ENCODE peak calls at places on chromosomes 7 and 10, in ten cellular contexts. J is brain microvascular endothelial cell, T is colonic mucosa, L is GM23338, A is IMR-90, U is PC-9, B is GM13977, D is cardiac fibroblast, Y is neural crest cell, R is nephron progenitor cell. Q is an unnamed sample.

GRCh38 chr7:29332875-29333482 is 138.4 kb downstream of the CHN2 start:
- DNase-seq in J (no peak), T (no peak), L (no peak), A (no peak), U (no peak), B (no peak), D (no peak), Y (no peak), R (no peak), Q (no peak)

GRCh38 chr10:70774810-70775678 is 10.1 kb downstream of the TBATA start:
- DNase-seq in J (no peak), T (peak; percentile 37), L (no peak), A (no peak), U (no peak), B (no peak), D (no peak), Y (no peak), R (no peak), Q (no peak)

GRCh38 chr10:63542835-63543575 is 21.8 kb downstream of the REEP3 start:
- DNase-seq in J (no peak), T (no peak), L (no peak), A (peak; percentile 35), U (no peak), B (no peak), D (peak; percentile 61), Y (no peak), R (no peak), Q (no peak)

GRCh38 chr7:95493247-95493646 is 7.5 kb downstream of the ASB4 start:
- DNase-seq in J (peak; percentile 63), T (no peak), L (no peak), A (peak; percentile 35), U (no peak), B (no peak), D (peak; percentile 59), Y (no peak), R (no peak), Q (no peak)

GRCh38 chr7:1922870-1923236 is 252.8 kb downstream of the ELFN1 start:
- DNase-seq in J (no peak), T (no peak), L (no peak), A (no peak), U (no peak), B (no peak), D (no peak), Y (no peak), R (no peak), Q (no peak)

GRCh38 chr10:99926925-99927718 is 82.6 kb downstream of the DNMBP start:
- DNase-seq in J (peak; percentile 62), T (peak; percentile 86), L (no peak), A (peak; percentile 66), U (peak; percentile 65), B (no peak), D (peak; percentile 69), Y (no peak), R (no peak), Q (no peak)

GRCh38 chr10:117419921-117420320 is 44.7 kb upstream of the PDZD8 start:
- DNase-seq in J (no peak), T (no peak), L (no peak), A (no peak), U (peak; percentile 64), B (no peak), D (peak; percentile 12), Y (no peak), R (no peak), Q (no peak)

GRCh38 chr10:103618575-103619423 is 125.3 kb downstream of the NEURL1 start:
- DNase-seq in J (no peak), T (peak; percentile 56), L (no peak), A (no peak), U (no peak), B (no peak), D (peak; percentile 74), Y (no peak), R (no peak), Q (no peak)

GRCh38 chr10:74871595-74872382 is 45.4 kb downstream of the KAT6B start:
- DNase-seq in J (no peak), T (peak; percentile 40), L (no peak), A (no peak), U (peak; percentile 41), B (peak; percentile 50), D (no peak), Y (no peak), R (no peak), Q (no peak)

GRCh38 chr7:24255139-24255538 is 28.9 kb upstream of the NPY start:
- DNase-seq in J (no peak), T (no peak), L (no peak), A (no peak), U (no peak), B (no peak), D (no peak), Y (no peak), R (no peak), Q (no peak)

GRCh38 chr10:81724431-81724830 is 150.6 kb upstream of the NRG3 start:
- DNase-seq in J (no peak), T (no peak), L (no peak), A (no peak), U (no peak), B (no peak), D (no peak), Y (no peak), R (no peak), Q (no peak)

GRCh38 chr10:98790817-98791216 is 344.1 kb upstream of the HPS1 start:
- DNase-seq in J (no peak), T (no peak), L (peak; percentile 30), A (peak; percentile 12), U (no peak), B (peak; percentile 23), D (peak; percentile 5), Y (no peak), R (no peak), Q (no peak)

GRCh38 chr10:94677691-94678090 is 5.8 kb upstream of the CYP2C18 start:
- DNase-seq in J (no peak), T (peak; percentile 67), L (peak; percentile 75), A (no peak), U (no peak), B (no peak), D (no peak), Y (no peak), R (no peak), Q (no peak)

GRCh38 chr7:84509522-84509921 is 314.9 kb upstream of the SEMA3A start:
- DNase-seq in J (no peak), T (no peak), L (no peak), A (peak; percentile 20), U (no peak), B (no peak), D (no peak), Y (no peak), R (no peak), Q (no peak)

GRCh38 chr7:48899932-48900331 is 24.4 kb upstream of the CDC14C start:
- DNase-seq in J (no peak), T (no peak), L (no peak), A (no peak), U (no peak), B (no peak), D (no peak), Y (no peak), R (no peak), Q (no peak)

GRCh38 chr7:46678421-46678820 is 757.3 kb upstream of the IGFBP3 start:
- DNase-seq in J (no peak), T (no peak), L (no peak), A (no peak), U (no peak), B (no peak), D (no peak), Y (no peak), R (no peak), Q (no peak)
- TF ChIP-seq CTCF in J (no peak), T (no peak), L (no peak), A (no peak), U (no peak), B (no peak), D (no peak), Y (no peak), R (no peak), Q (no peak)

DNA sequence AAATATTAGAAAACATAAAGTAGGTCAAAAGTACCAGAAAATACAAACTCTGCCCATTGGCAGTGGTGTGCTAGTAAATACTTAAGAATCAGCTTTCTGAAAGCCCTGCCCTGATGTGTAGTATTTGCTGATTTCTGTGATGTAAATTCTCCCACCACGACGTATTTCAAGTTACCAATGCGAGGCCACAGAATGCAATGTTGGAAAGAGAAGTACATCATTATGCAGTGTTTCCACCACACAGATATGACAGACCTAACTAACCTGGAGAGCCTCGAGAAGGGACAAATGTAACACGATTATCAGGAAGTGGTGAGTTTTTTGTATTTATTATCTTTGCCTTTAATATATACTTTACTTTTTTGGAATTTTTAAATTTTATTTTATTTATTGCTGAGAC is 11.7 kb upstream of the MAP3K8 start:
- DNase-seq in J (no peak), T (no peak), L (no peak), A (no peak), U (no peak), B (no peak), D (no peak), Y (no peak), R (no peak), Q (no peak)
- TF ChIP-seq CTCF in J (no peak), T (no peak), L (no peak), A (no peak), U (no peak), B (no peak), D (no peak), Y (no peak), R (no peak), Q (no peak)

GRCh38 chr7:20144801-20145200 is 72.4 kb downstream of the MACC1 start:
- DNase-seq in J (no peak), T (no peak), L (no peak), A (no peak), U (no peak), B (no peak), D (no peak), Y (no peak), R (no peak), Q (no peak)
- TF ChIP-seq CTCF in J (no peak), T (no peak), L (no peak), A (no peak), U (no peak), B (no peak), D (no peak), Y (no peak), R (no peak), Q (no peak)

DNA sequence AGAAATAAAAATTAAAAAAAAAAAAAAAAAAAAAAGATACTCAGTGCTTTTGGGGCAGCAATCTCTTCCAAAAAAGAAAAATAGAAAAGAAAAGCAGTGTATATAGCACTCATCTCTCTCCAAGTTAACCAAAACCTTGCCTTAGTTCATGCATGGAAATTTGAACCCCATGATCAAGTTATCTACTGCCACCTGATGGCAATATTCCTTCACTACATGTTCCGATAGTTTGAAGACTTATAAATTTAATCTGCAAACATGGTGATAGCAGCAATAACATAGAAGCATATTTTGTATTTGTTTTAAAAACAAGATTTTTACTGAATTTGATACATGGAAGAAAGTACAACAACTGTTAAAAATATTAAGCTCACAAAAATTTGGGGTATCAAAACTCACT is 48.6 kb upstream of the SLIT1 start:
- DNase-seq in J (peak; percentile 15), T (no peak), L (peak; percentile 55), A (peak; percentile 64), U (no peak), B (peak; percentile 30), D (peak; percentile 74), Y (peak; percentile 18), R (no peak), Q (no peak)
- TF ChIP-seq CTCF in J (peak; percentile 36), T (peak; percentile 40), L (peak; percentile 68), A (peak; percentile 76), U (peak; percentile 66), B (peak; percentile 56), D (peak; percentile 49), Y (peak; percentile 77), R (peak; percentile 65), Q (no peak)

GRCh38 chr7:26151953-26152781 is at the start of gene NFE2L3:
- DNase-seq in J (peak; percentile 38), T (peak; percentile 92), L (peak; percentile 87), A (peak; percentile 63), U (peak; percentile 69), B (peak; percentile 94), D (peak; percentile 52), Y (peak; percentile 65), R (peak; percentile 78), Q (peak; percentile 82)
- TF ChIP-seq CTCF in J (no peak), T (no peak), L (no peak), A (peak; percentile 35), U (no peak), B (peak; percentile 8), D (no peak), Y (peak; percentile 17), R (no peak), Q (no peak)

Q was measured in activated B cell treated with CpG ODN at 0.5 μM for 24 hours.